ENCODE peak calls at places on chromosomes 12 and 14, in four cellular contexts. One of them, this sample, is unnamed.

GRCh38 chr14:76922599-76922998 is 96.4 kb downstream of the LRRC74A start:
- DNase-seq in T-helper 9 cell: no peak
- DNase-seq in activated CD4-positive, alpha-beta T cell treated with anti-CD3 and anti-CD28 coated beads for 48 hours: no peak
- DNase-seq in upper lobe of right lung: no peak
- DNase-seq in this sample: no peak

GRCh38 chr12:89469361-89469760 is 55.2 kb downstream of the GALNT4 start:
- DNase-seq in T-helper 9 cell: no peak
- DNase-seq in activated CD4-positive, alpha-beta T cell treated with anti-CD3 and anti-CD28 coated beads for 48 hours: no peak
- DNase-seq in upper lobe of right lung: no peak
- DNase-seq in this sample: no peak

GRCh38 chr14:49971156-49972141 is 78.6 kb downstream of the ARF6 start:
- DNase-seq in T-helper 9 cell: no peak
- DNase-seq in activated CD4-positive, alpha-beta T cell treated with anti-CD3 and anti-CD28 coated beads for 48 hours: peak; percentile 64
- DNase-seq in upper lobe of right lung: no peak
- DNase-seq in this sample: no peak

GRCh38 chr12:62484234-62484633 is 17.6 kb downstream of the MON2 start:
- DNase-seq in T-helper 9 cell: no peak
- DNase-seq in activated CD4-positive, alpha-beta T cell treated with anti-CD3 and anti-CD28 coated beads for 48 hours: no peak
- DNase-seq in upper lobe of right lung: no peak
- DNase-seq in this sample: no peak

GRCh38 chr12:111446631-111447570 is 41.2 kb downstream of the SH2B3 start:
- DNase-seq in T-helper 9 cell: no peak
- DNase-seq in activated CD4-positive, alpha-beta T cell treated with anti-CD3 and anti-CD28 coated beads for 48 hours: no peak
- DNase-seq in upper lobe of right lung: no peak
- DNase-seq in this sample: peak; percentile 39

GRCh38 chr14:74508292-74508731 is 14.7 kb downstream of the ISCA2 start:
- DNase-seq in T-helper 9 cell: no peak
- DNase-seq in activated CD4-positive, alpha-beta T cell treated with anti-CD3 and anti-CD28 coated beads for 48 hours: no peak
- DNase-seq in upper lobe of right lung: peak; percentile 51
- DNase-seq in this sample: no peak

GRCh38 chr12:82817368-82817767 is 130.7 kb downstream of the TMTC2 start:
- DNase-seq in T-helper 9 cell: no peak
- DNase-seq in activated CD4-positive, alpha-beta T cell treated with anti-CD3 and anti-CD28 coated beads for 48 hours: no peak
- DNase-seq in upper lobe of right lung: no peak
- DNase-seq in this sample: no peak

GRCh38 chr12:42094277-42094676 is 50.4 kb downstream of the GXYLT1 start:
- DNase-seq in T-helper 9 cell: no peak
- DNase-seq in activated CD4-positive, alpha-beta T cell treated with anti-CD3 and anti-CD28 coated beads for 48 hours: peak; percentile 11
- DNase-seq in upper lobe of right lung: no peak
- DNase-seq in this sample: no peak

GRCh38 chr14:42555365-42555764 is 948.7 kb downstream of the LRFN5 start:
- DNase-seq in T-helper 9 cell: no peak
- DNase-seq in activated CD4-positive, alpha-beta T cell treated with anti-CD3 and anti-CD28 coated beads for 48 hours: no peak
- DNase-seq in upper lobe of right lung: no peak
- DNase-seq in this sample: no peak

GRCh38 chr14:23174266-23174665 is 9.2 kb downstream of the SLC7A8 start:
- DNase-seq in T-helper 9 cell: no peak
- DNase-seq in activated CD4-positive, alpha-beta T cell treated with anti-CD3 and anti-CD28 coated beads for 48 hours: no peak
- DNase-seq in upper lobe of right lung: no peak
- DNase-seq in this sample: no peak

GRCh38 chr14:100141133-100141497 is 18.3 kb downstream of the DEGS2 start:
- DNase-seq in T-helper 9 cell: no peak
- DNase-seq in activated CD4-positive, alpha-beta T cell treated with anti-CD3 and anti-CD28 coated beads for 48 hours: no peak
- DNase-seq in upper lobe of right lung: no peak
- DNase-seq in this sample: no peak

GRCh38 chr12:93514853-93515252 is 47.5 kb downstream of the MRPL42 start:
- DNase-seq in T-helper 9 cell: no peak
- DNase-seq in activated CD4-positive, alpha-beta T cell treated with anti-CD3 and anti-CD28 coated beads for 48 hours: no peak
- DNase-seq in upper lobe of right lung: no peak
- DNase-seq in this sample: no peak

GRCh38 chr12:58919271-58920101 is 818 bp downstream of the LRIG3 start:
- DNase-seq in T-helper 9 cell: no peak
- DNase-seq in activated CD4-positive, alpha-beta T cell treated with anti-CD3 and anti-CD28 coated beads for 48 hours: no peak
- DNase-seq in upper lobe of right lung: peak; percentile 81
- DNase-seq in this sample: no peak

GRCh38 chr12:114476159-114476558 is 70.2 kb upstream of the TBX5 start:
- DNase-seq in T-helper 9 cell: no peak
- DNase-seq in activated CD4-positive, alpha-beta T cell treated with anti-CD3 and anti-CD28 coated beads for 48 hours: no peak
- DNase-seq in upper lobe of right lung: no peak
- DNase-seq in this sample: no peak

GRCh38 chr12:103676863-103677262 is 89.8 kb downstream of the STAB2 start:
- DNase-seq in T-helper 9 cell: no peak
- DNase-seq in activated CD4-positive, alpha-beta T cell treated with anti-CD3 and anti-CD28 coated beads for 48 hours: no peak
- DNase-seq in upper lobe of right lung: no peak
- DNase-seq in this sample: no peak

GRCh38 chr12:71846322-71846940 is 6.9 kb downstream of the TBC1D15 start:
- DNase-seq in T-helper 9 cell: no peak
- DNase-seq in activated CD4-positive, alpha-beta T cell treated with anti-CD3 and anti-CD28 coated beads for 48 hours: no peak
- DNase-seq in upper lobe of right lung: no peak
- DNase-seq in this sample: no peak

GRCh38 chr12:88553941-88554658 is 26.2 kb downstream of the KITLG start:
- DNase-seq in T-helper 9 cell: no peak
- DNase-seq in activated CD4-positive, alpha-beta T cell treated with anti-CD3 and anti-CD28 coated beads for 48 hours: no peak
- DNase-seq in upper lobe of right lung: no peak
- DNase-seq in this sample: no peak

GRCh38 chr14:89549381-89550102 is 132.5 kb upstream of the FOXN3 start:
- DNase-seq in T-helper 9 cell: no peak
- DNase-seq in activated CD4-positive, alpha-beta T cell treated with anti-CD3 and anti-CD28 coated beads for 48 hours: no peak
- DNase-seq in upper lobe of right lung: no peak
- DNase-seq in this sample: no peak

GRCh38 chr12:48183876-48184548 is 568 bp downstream of the CCDC184 start:
- DNase-seq in T-helper 9 cell: no peak
- DNase-seq in activated CD4-positive, alpha-beta T cell treated with anti-CD3 and anti-CD28 coated beads for 48 hours: peak; percentile 22
- DNase-seq in upper lobe of right lung: no peak
- DNase-seq in this sample: no peak

GRCh38 chr14:61992139-61992538 is 229.9 kb downstream of the SNAPC1 start:
- DNase-seq in T-helper 9 cell: no peak
- DNase-seq in activated CD4-positive, alpha-beta T cell treated with anti-CD3 and anti-CD28 coated beads for 48 hours: no peak
- DNase-seq in upper lobe of right lung: no peak
- DNase-seq in this sample: no peak

GRCh38 chr14:105187116-105187515 is 6.0 kb upstream of the NUDT14 start:
- DNase-seq in T-helper 9 cell: no peak
- DNase-seq in activated CD4-positive, alpha-beta T cell treated with anti-CD3 and anti-CD28 coated beads for 48 hours: no peak
- DNase-seq in upper lobe of right lung: no peak
- DNase-seq in this sample: no peak

GRCh38 chr12:56590237-56590830 is 39.8 kb downstream of the BAZ2A start:
- DNase-seq in T-helper 9 cell: no peak
- DNase-seq in activated CD4-positive, alpha-beta T cell treated with anti-CD3 and anti-CD28 coated beads for 48 hours: peak; percentile 39
- DNase-seq in upper lobe of right lung: no peak
- DNase-seq in this sample: no peak

GRCh38 chr12:21330682-21331253 is 3.9 kb downstream of the SLCO1A2 start:
- DNase-seq in T-helper 9 cell: no peak
- DNase-seq in activated CD4-positive, alpha-beta T cell treated with anti-CD3 and anti-CD28 coated beads for 48 hours: no peak
- DNase-seq in upper lobe of right lung: no peak
- DNase-seq in this sample: no peak

GRCh38 chr12:49951411-49952105 is 1.0 kb downstream of the AQP2 start:
- DNase-seq in T-helper 9 cell: no peak
- DNase-seq in activated CD4-positive, alpha-beta T cell treated with anti-CD3 and anti-CD28 coated beads for 48 hours: no peak
- DNase-seq in upper lobe of right lung: peak; percentile 54
- DNase-seq in this sample: no peak

GRCh38 chr12:9760699-9761406 is at the start of gene CD69:
- DNase-seq in T-helper 9 cell: peak; percentile 66
- DNase-seq in activated CD4-positive, alpha-beta T cell treated with anti-CD3 and anti-CD28 coated beads for 48 hours: peak; percentile 84
- DNase-seq in upper lobe of right lung: no peak
- DNase-seq in this sample: no peak

GRCh38 chr14:68794130-68794855 is 1.4 kb upstream of the ZFP36L1 start:
- DNase-seq in T-helper 9 cell: peak; percentile 70
- DNase-seq in activated CD4-positive, alpha-beta T cell treated with anti-CD3 and anti-CD28 coated beads for 48 hours: peak; percentile 92
- DNase-seq in upper lobe of right lung: peak; percentile 95
- DNase-seq in this sample: peak; percentile 95

GRCh38 chr12:115251727-115252126 is 567.8 kb upstream of the TBX3 start:
- DNase-seq in T-helper 9 cell: no peak
- DNase-seq in activated CD4-positive, alpha-beta T cell treated with anti-CD3 and anti-CD28 coated beads for 48 hours: no peak
- DNase-seq in upper lobe of right lung: no peak
- DNase-seq in this sample: no peak

GRCh38 chr12:104328790-104329189 is 25.3 kb downstream of the EID3 start:
- DNase-seq in T-helper 9 cell: no peak
- DNase-seq in activated CD4-positive, alpha-beta T cell treated with anti-CD3 and anti-CD28 coated beads for 48 hours: no peak
- DNase-seq in upper lobe of right lung: no peak
- DNase-seq in this sample: no peak

GRCh38 chr12:67766370-67766769 is 117.8 kb downstream of the DYRK2 start:
- DNase-seq in T-helper 9 cell: no peak
- DNase-seq in activated CD4-positive, alpha-beta T cell treated with anti-CD3 and anti-CD28 coated beads for 48 hours: no peak
- DNase-seq in upper lobe of right lung: no peak
- DNase-seq in this sample: no peak

GRCh38 chr12:106866426-106867080 is 89.2 kb upstream of the TMEM263 start:
- DNase-seq in T-helper 9 cell: no peak
- DNase-seq in activated CD4-positive, alpha-beta T cell treated with anti-CD3 and anti-CD28 coated beads for 48 hours: no peak
- DNase-seq in upper lobe of right lung: no peak
- DNase-seq in this sample: no peak

GRCh38 chr12:6282453-6282840 is 28.0 kb upstream of the PLEKHG6 start:
- DNase-seq in T-helper 9 cell: no peak
- DNase-seq in activated CD4-positive, alpha-beta T cell treated with anti-CD3 and anti-CD28 coated beads for 48 hours: no peak
- DNase-seq in upper lobe of right lung: peak; percentile 23
- DNase-seq in this sample: no peak

GRCh38 chr12:48878548-48878947 is 12.9 kb upstream of the RND1 start:
- DNase-seq in T-helper 9 cell: no peak
- DNase-seq in activated CD4-positive, alpha-beta T cell treated with anti-CD3 and anti-CD28 coated beads for 48 hours: no peak
- DNase-seq in upper lobe of right lung: no peak
- DNase-seq in this sample: no peak

GRCh38 chr12:125110641-125111360 is 45.6 kb downstream of the AACS start:
- DNase-seq in T-helper 9 cell: no peak
- DNase-seq in activated CD4-positive, alpha-beta T cell treated with anti-CD3 and anti-CD28 coated beads for 48 hours: no peak
- DNase-seq in upper lobe of right lung: no peak
- DNase-seq in this sample: no peak

GRCh38 chr14:22824711-22825359 is 4.9 kb upstream of the MRPL52 start:
- DNase-seq in T-helper 9 cell: no peak
- DNase-seq in activated CD4-positive, alpha-beta T cell treated with anti-CD3 and anti-CD28 coated beads for 48 hours: peak; percentile 25
- DNase-seq in upper lobe of right lung: no peak
- DNase-seq in this sample: peak; percentile 59

GRCh38 chr14:101716956-101717662 is 44.4 kb upstream of the PPP2R5C start:
- DNase-seq in T-helper 9 cell: no peak
- DNase-seq in activated CD4-positive, alpha-beta T cell treated with anti-CD3 and anti-CD28 coated beads for 48 hours: no peak
- DNase-seq in upper lobe of right lung: no peak
- DNase-seq in this sample: no peak

GRCh38 chr12:53868516-53868986 is 70.1 kb upstream of the HOXC13 start:
- DNase-seq in T-helper 9 cell: no peak
- DNase-seq in activated CD4-positive, alpha-beta T cell treated with anti-CD3 and anti-CD28 coated beads for 48 hours: no peak
- DNase-seq in upper lobe of right lung: no peak
- DNase-seq in this sample: no peak

GRCh38 chr14:105317546-105317945 is 3.0 kb downstream of the PACS2 start:
- DNase-seq in T-helper 9 cell: no peak
- DNase-seq in activated CD4-positive, alpha-beta T cell treated with anti-CD3 and anti-CD28 coated beads for 48 hours: peak; percentile 52
- DNase-seq in upper lobe of right lung: no peak
- DNase-seq in this sample: no peak

GRCh38 chr14:69818760-69819191 is 21.7 kb upstream of the SLC10A1 start:
- DNase-seq in T-helper 9 cell: peak; percentile 21
- DNase-seq in activated CD4-positive, alpha-beta T cell treated with anti-CD3 and anti-CD28 coated beads for 48 hours: peak; percentile 44
- DNase-seq in upper lobe of right lung: peak; percentile 65
- DNase-seq in this sample: no peak